ENCODE peak calls at places on chromosomes 7 and 10, in five cellular contexts. One of them, this sample, is unnamed.

GRCh38 chr10:92222603-92223275 is 68.1 kb downstream of the CPEB3 start:
- DNase-seq in dorsolateral prefrontal cortex: no peak
- DNase-seq in cardiac fibroblast: peak; percentile 52
- DNase-seq in OCI-LY7: no peak
- DNase-seq in endothelial cell: no peak
- DNase-seq in this sample: no peak

GRCh38 chr7:141012696-141013344 is 1.9 kb downstream of the MRPS33 start:
- DNase-seq in dorsolateral prefrontal cortex: no peak
- DNase-seq in cardiac fibroblast: no peak
- DNase-seq in OCI-LY7: no peak
- DNase-seq in endothelial cell: no peak
- DNase-seq in this sample: no peak

GRCh38 chr7:110852156-110852858 is 238.6 kb upstream of the LRRN3 start:
- DNase-seq in dorsolateral prefrontal cortex: no peak
- DNase-seq in cardiac fibroblast: no peak
- DNase-seq in OCI-LY7: no peak
- DNase-seq in endothelial cell: no peak
- DNase-seq in this sample: no peak

GRCh38 chr7:123658023-123658422 is 2.4 kb downstream of the LMOD2 start:
- DNase-seq in dorsolateral prefrontal cortex: no peak
- DNase-seq in cardiac fibroblast: no peak
- DNase-seq in OCI-LY7: no peak
- DNase-seq in endothelial cell: no peak
- DNase-seq in this sample: no peak

GRCh38 chr10:96840841-96841518 is 8.9 kb downstream of the LCOR start:
- DNase-seq in dorsolateral prefrontal cortex: no peak
- DNase-seq in cardiac fibroblast: no peak
- DNase-seq in OCI-LY7: no peak
- DNase-seq in endothelial cell: no peak
- DNase-seq in this sample: no peak

GRCh38 chr7:42461537-42461936 is 224.5 kb upstream of the GLI3 start:
- DNase-seq in dorsolateral prefrontal cortex: no peak
- DNase-seq in cardiac fibroblast: no peak
- DNase-seq in OCI-LY7: no peak
- DNase-seq in endothelial cell: no peak
- DNase-seq in this sample: no peak

GRCh38 chr7:151168022-151168786 is 710 bp upstream of the GBX1 start:
- DNase-seq in dorsolateral prefrontal cortex: no peak
- DNase-seq in cardiac fibroblast: no peak
- DNase-seq in OCI-LY7: peak; percentile 17
- DNase-seq in endothelial cell: peak; percentile 75
- DNase-seq in this sample: peak; percentile 85

GRCh38 chr7:47304727-47305719 is 276.9 kb downstream of the TNS3 start:
- DNase-seq in dorsolateral prefrontal cortex: no peak
- DNase-seq in cardiac fibroblast: no peak
- DNase-seq in OCI-LY7: no peak
- DNase-seq in endothelial cell: no peak
- DNase-seq in this sample: no peak

GRCh38 chr7:157773361-157773760 is 436.6 kb downstream of the DNAJB6 start:
- DNase-seq in dorsolateral prefrontal cortex: no peak
- DNase-seq in cardiac fibroblast: no peak
- DNase-seq in OCI-LY7: no peak
- DNase-seq in endothelial cell: no peak
- DNase-seq in this sample: no peak

GRCh38 chr7:42035205-42035604 is 201.8 kb downstream of the GLI3 start:
- DNase-seq in dorsolateral prefrontal cortex: no peak
- DNase-seq in cardiac fibroblast: peak; percentile 27
- DNase-seq in OCI-LY7: no peak
- DNase-seq in endothelial cell: no peak
- DNase-seq in this sample: no peak

GRCh38 chr7:157517782-157518513 is 181.1 kb downstream of the DNAJB6 start:
- DNase-seq in dorsolateral prefrontal cortex: no peak
- DNase-seq in cardiac fibroblast: no peak
- DNase-seq in OCI-LY7: no peak
- DNase-seq in endothelial cell: no peak
- DNase-seq in this sample: no peak

GRCh38 chr7:47104206-47104549 is 477.7 kb downstream of the TNS3 start:
- DNase-seq in dorsolateral prefrontal cortex: no peak
- DNase-seq in cardiac fibroblast: no peak
- DNase-seq in OCI-LY7: no peak
- DNase-seq in endothelial cell: no peak
- DNase-seq in this sample: no peak

GRCh38 chr10:128567561-128567960 is 441.3 kb upstream of the MKI67 start:
- DNase-seq in dorsolateral prefrontal cortex: no peak
- DNase-seq in cardiac fibroblast: no peak
- DNase-seq in OCI-LY7: no peak
- DNase-seq in endothelial cell: no peak
- DNase-seq in this sample: no peak

GRCh38 chr7:108091461-108091831 is 38.7 kb downstream of the LAMB4 start:
- DNase-seq in dorsolateral prefrontal cortex: no peak
- DNase-seq in cardiac fibroblast: no peak
- DNase-seq in OCI-LY7: no peak
- DNase-seq in endothelial cell: no peak
- DNase-seq in this sample: no peak

GRCh38 chr7:155263522-155264197 is 34.0 kb upstream of the INSIG1 start:
- DNase-seq in dorsolateral prefrontal cortex: no peak
- DNase-seq in cardiac fibroblast: no peak
- DNase-seq in OCI-LY7: peak; percentile 7
- DNase-seq in endothelial cell: no peak
- DNase-seq in this sample: no peak

GRCh38 chr7:108863221-108863848 is 293.7 kb downstream of the DNAJB9 start:
- DNase-seq in dorsolateral prefrontal cortex: no peak
- DNase-seq in cardiac fibroblast: no peak
- DNase-seq in OCI-LY7: no peak
- DNase-seq in endothelial cell: no peak
- DNase-seq in this sample: peak; percentile 39

GRCh38 chr10:11825796-11826414 is 2.7 kb downstream of the PROSER2 start:
- DNase-seq in dorsolateral prefrontal cortex: no peak
- DNase-seq in cardiac fibroblast: peak; percentile 35
- DNase-seq in OCI-LY7: no peak
- DNase-seq in endothelial cell: no peak
- DNase-seq in this sample: no peak

GRCh38 chr7:155510975-155511595 is 35.3 kb downstream of the CNPY1 start:
- DNase-seq in dorsolateral prefrontal cortex: no peak
- DNase-seq in cardiac fibroblast: no peak
- DNase-seq in OCI-LY7: no peak
- DNase-seq in endothelial cell: no peak
- DNase-seq in this sample: no peak

GRCh38 chr10:49288341-49289065 is 10.5 kb upstream of the C10orf71 start:
- DNase-seq in dorsolateral prefrontal cortex: no peak
- DNase-seq in cardiac fibroblast: no peak
- DNase-seq in OCI-LY7: no peak
- DNase-seq in endothelial cell: no peak
- DNase-seq in this sample: peak; percentile 19

GRCh38 chr7:69778138-69778537 is 179.9 kb downstream of the AUTS2 start:
- DNase-seq in dorsolateral prefrontal cortex: no peak
- DNase-seq in cardiac fibroblast: no peak
- DNase-seq in OCI-LY7: no peak
- DNase-seq in endothelial cell: no peak
- DNase-seq in this sample: no peak

GRCh38 chr7:105759670-105760548 is 116.5 kb downstream of the ATXN7L1 start:
- DNase-seq in dorsolateral prefrontal cortex: no peak
- DNase-seq in cardiac fibroblast: peak; percentile 81
- DNase-seq in OCI-LY7: peak; percentile 33
- DNase-seq in endothelial cell: peak; percentile 28
- DNase-seq in this sample: no peak

GRCh38 chr7:39845011-39845410 is 105.0 kb upstream of the CDK13 start:
- DNase-seq in dorsolateral prefrontal cortex: no peak
- DNase-seq in cardiac fibroblast: no peak
- DNase-seq in OCI-LY7: no peak
- DNase-seq in endothelial cell: no peak
- DNase-seq in this sample: no peak

GRCh38 chr10:85402541-85402940 is 964.1 kb downstream of the GRID1 start:
- DNase-seq in dorsolateral prefrontal cortex: no peak
- DNase-seq in cardiac fibroblast: no peak
- DNase-seq in OCI-LY7: no peak
- DNase-seq in endothelial cell: no peak
- DNase-seq in this sample: no peak

GRCh38 chr10:85407093-85407492 is 959.5 kb downstream of the GRID1 start:
- DNase-seq in dorsolateral prefrontal cortex: no peak
- DNase-seq in cardiac fibroblast: no peak
- DNase-seq in OCI-LY7: no peak
- DNase-seq in endothelial cell: no peak
- DNase-seq in this sample: no peak

DNA sequence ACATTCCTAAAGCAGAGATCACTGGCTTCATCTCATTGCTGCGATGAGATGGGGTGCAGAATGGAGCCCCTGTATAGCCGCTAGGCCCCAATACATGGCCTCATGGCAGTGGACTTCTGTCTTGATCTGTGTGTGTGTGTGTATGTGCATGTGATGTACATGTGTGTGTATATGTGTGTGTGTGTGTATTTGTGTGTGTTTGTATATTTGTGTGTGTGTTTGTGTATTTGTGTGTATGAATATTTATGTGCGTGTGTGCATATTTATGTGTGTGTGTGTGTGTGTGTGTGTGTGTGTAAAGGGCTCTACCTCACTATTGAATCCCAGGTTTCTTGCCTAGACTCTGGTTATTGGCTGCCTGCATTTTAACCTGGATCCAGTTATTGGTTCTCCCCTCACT is 958.2 kb downstream of the GRID1 start:
- DNase-seq in dorsolateral prefrontal cortex: no peak
- DNase-seq in cardiac fibroblast: no peak
- DNase-seq in OCI-LY7: no peak
- DNase-seq in endothelial cell: no peak
- DNase-seq in this sample: no peak
- TF ChIP-seq CTCF in dorsolateral prefrontal cortex: no peak
- TF ChIP-seq CTCF in cardiac fibroblast: no peak
- TF ChIP-seq CTCF in OCI-LY7: no peak
- TF ChIP-seq CTCF in endothelial cell: no peak
- TF ChIP-seq CTCF in this sample: no peak

GRCh38 chr10:100009793-100010676 is at the start of gene DNMBP:
- DNase-seq in dorsolateral prefrontal cortex: peak; percentile 49
- DNase-seq in cardiac fibroblast: peak; percentile 88
- DNase-seq in OCI-LY7: peak; percentile 94
- DNase-seq in endothelial cell: peak; percentile 88
- DNase-seq in this sample: peak; percentile 85
- TF ChIP-seq CTCF in dorsolateral prefrontal cortex: peak; percentile 49
- TF ChIP-seq CTCF in cardiac fibroblast: no peak
- TF ChIP-seq CTCF in OCI-LY7: peak; percentile 67
- TF ChIP-seq CTCF in endothelial cell: peak; percentile 79
- TF ChIP-seq CTCF in this sample: peak; percentile 24

GRCh38 chr7:66514050-66514449 is 114.6 kb upstream of the KCTD7 start:
- DNase-seq in dorsolateral prefrontal cortex: no peak
- DNase-seq in cardiac fibroblast: no peak
- DNase-seq in OCI-LY7: no peak
- DNase-seq in endothelial cell: no peak
- DNase-seq in this sample: no peak
- TF ChIP-seq CTCF in dorsolateral prefrontal cortex: no peak
- TF ChIP-seq CTCF in cardiac fibroblast: no peak
- TF ChIP-seq CTCF in OCI-LY7: no peak
- TF ChIP-seq CTCF in endothelial cell: no peak
- TF ChIP-seq CTCF in this sample: no peak

GRCh38 chr7:1546274-1546908 is 9.6 kb downstream of the TMEM184A start:
- DNase-seq in dorsolateral prefrontal cortex: no peak
- DNase-seq in cardiac fibroblast: no peak
- DNase-seq in OCI-LY7: no peak
- DNase-seq in endothelial cell: no peak
- DNase-seq in this sample: no peak

GRCh38 chr7:1544896-1545416 is 11.0 kb downstream of the TMEM184A start:
- DNase-seq in dorsolateral prefrontal cortex: no peak
- DNase-seq in cardiac fibroblast: no peak
- DNase-seq in OCI-LY7: no peak
- DNase-seq in endothelial cell: no peak
- DNase-seq in this sample: no peak

GRCh38 chr7:1544178-1544895 is 11.7 kb downstream of the TMEM184A start:
- DNase-seq in dorsolateral prefrontal cortex: no peak
- DNase-seq in cardiac fibroblast: no peak
- DNase-seq in OCI-LY7: no peak
- DNase-seq in endothelial cell: no peak
- DNase-seq in this sample: no peak

GRCh38 chr7:1546909-1547776 is 8.9 kb downstream of the TMEM184A start:
- DNase-seq in dorsolateral prefrontal cortex: no peak
- DNase-seq in cardiac fibroblast: no peak
- DNase-seq in OCI-LY7: no peak
- DNase-seq in endothelial cell: no peak
- DNase-seq in this sample: no peak

DNA sequence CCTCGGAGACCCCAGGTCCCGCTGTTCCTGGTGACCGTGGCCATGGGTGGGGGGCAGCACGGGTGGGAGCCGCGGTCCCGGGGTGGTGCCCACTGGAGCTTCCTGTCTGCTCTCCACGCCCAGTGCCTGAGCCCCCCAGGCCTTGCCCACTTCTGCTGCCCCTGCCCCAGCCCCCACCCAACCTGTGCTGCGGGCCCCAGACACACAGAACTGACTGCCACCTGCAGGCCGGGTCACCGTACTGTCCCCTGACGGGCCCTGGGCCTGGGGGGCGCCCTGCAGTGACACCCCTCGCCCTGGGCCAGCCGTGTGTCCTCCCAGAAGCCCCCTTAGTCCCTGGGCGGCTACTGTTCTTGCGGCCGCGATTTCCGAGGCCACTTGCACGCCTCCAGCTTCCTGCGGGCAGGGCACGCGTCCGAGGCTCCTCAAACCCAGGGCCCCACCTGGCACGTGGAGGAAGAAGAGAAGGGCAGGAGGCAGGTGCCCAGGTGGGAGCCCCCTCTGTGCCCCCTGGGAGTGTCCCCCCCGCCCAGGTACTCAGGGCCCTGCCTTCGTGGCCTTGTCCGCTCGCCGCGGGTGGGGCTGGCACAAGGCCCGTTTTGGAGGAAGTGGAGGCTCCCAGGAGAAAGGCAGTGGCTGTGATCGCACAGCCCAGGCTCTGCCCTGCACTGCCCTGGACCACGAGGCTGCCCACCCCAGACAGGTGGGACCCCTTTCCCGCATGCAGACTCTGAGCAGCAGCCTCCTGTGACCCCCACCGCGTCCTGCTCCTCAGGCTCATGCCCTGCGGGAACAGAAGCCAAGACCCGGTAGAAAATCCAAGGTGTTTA is 10.4 kb downstream of the TMEM184A start:
- DNase-seq in dorsolateral prefrontal cortex: no peak
- DNase-seq in cardiac fibroblast: no peak
- DNase-seq in OCI-LY7: peak; percentile 23
- DNase-seq in endothelial cell: no peak
- DNase-seq in this sample: no peak
- TF ChIP-seq CTCF in dorsolateral prefrontal cortex: no peak
- TF ChIP-seq CTCF in cardiac fibroblast: no peak
- TF ChIP-seq CTCF in OCI-LY7: peak; percentile 54
- TF ChIP-seq CTCF in endothelial cell: no peak
- TF ChIP-seq CTCF in this sample: no peak

GRCh38 chr10:71242621-71243009 is 30.2 kb downstream of the UNC5B start:
- DNase-seq in dorsolateral prefrontal cortex: no peak
- DNase-seq in cardiac fibroblast: no peak
- DNase-seq in OCI-LY7: no peak
- DNase-seq in endothelial cell: no peak
- DNase-seq in this sample: no peak
- TF ChIP-seq CTCF in dorsolateral prefrontal cortex: no peak
- TF ChIP-seq CTCF in cardiac fibroblast: no peak
- TF ChIP-seq CTCF in OCI-LY7: no peak
- TF ChIP-seq CTCF in endothelial cell: no peak
- TF ChIP-seq CTCF in this sample: no peak